ENCODE peak calls at places on chromosome 17, in ten cellular contexts. L is body of pancreas, F is lower leg skin, M is GM23338, K is AG10803, J is suprapubic skin, B is endothelial cell, T is fibroblast of lung, N is choroid plexus epithelial cell, W is uterus. O is an unnamed sample.

GRCh38 chr17:27764589-27764988 is 35.7 kb downstream of the NOS2 start:
- DNase-seq in L (peak; percentile 14), F (peak; percentile 74), M (no peak), K (no peak), J (no peak), B (no peak), T (no peak), N (no peak), W (no peak), O (no peak)

GRCh38 chr17:72393553-72393952 is 272.7 kb downstream of the SOX9 start:
- DNase-seq in L (no peak), F (no peak), M (no peak), K (peak; percentile 67), J (peak; percentile 7), B (no peak), T (peak; percentile 79), N (peak; percentile 61), W (no peak), O (no peak)

GRCh38 chr17:17692353-17693252 is 11.3 kb downstream of the RAI1 start:
- DNase-seq in L (no peak), F (no peak), M (no peak), K (no peak), J (no peak), B (no peak), T (no peak), N (no peak), W (no peak), O (no peak)

GRCh38 chr17:63335818-63336217 is 110.3 kb downstream of the CYB561 start:
- DNase-seq in L (no peak), F (no peak), M (no peak), K (no peak), J (no peak), B (no peak), T (no peak), N (no peak), W (no peak), O (no peak)

GRCh38 chr17:30559656-30560055 is 82.4 kb downstream of the GOSR1 start:
- DNase-seq in L (no peak), F (no peak), M (no peak), K (no peak), J (no peak), B (no peak), T (no peak), N (no peak), W (no peak), O (peak; percentile 55)

GRCh38 chr17:18217412-18218015 is 7.9 kb upstream of the LLGL1 start:
- DNase-seq in L (peak; percentile 86), F (peak; percentile 94), M (peak; percentile 86), K (peak; percentile 46), J (no peak), B (peak; percentile 88), T (peak; percentile 51), N (peak; percentile 71), W (peak; percentile 71), O (peak; percentile 83)

GRCh38 chr17:77800832-77801231 is 157.7 kb upstream of the TNRC6C start:
- DNase-seq in L (no peak), F (no peak), M (no peak), K (no peak), J (no peak), B (no peak), T (no peak), N (no peak), W (no peak), O (no peak)

GRCh38 chr17:32502710-32503109 is 15.9 kb downstream of the CDK5R1 start:
- DNase-seq in L (no peak), F (no peak), M (no peak), K (no peak), J (no peak), B (no peak), T (peak; percentile 12), N (no peak), W (no peak), O (no peak)

GRCh38 chr17:48012151-48012520 is 25.5 kb downstream of the COPZ2 start:
- DNase-seq in L (peak; percentile 60), F (no peak), M (peak; percentile 87), K (peak; percentile 30), J (no peak), B (peak; percentile 48), T (no peak), N (peak; percentile 37), W (no peak), O (peak; percentile 81)

GRCh38 chr17:76415786-76416185 is 31.4 kb downstream of the SPHK1 start:
- DNase-seq in L (no peak), F (no peak), M (no peak), K (no peak), J (no peak), B (no peak), T (no peak), N (no peak), W (no peak), O (no peak)

GRCh38 chr17:54784305-54784704 is 116.3 kb upstream of the TOM1L1 start:
- DNase-seq in L (no peak), F (no peak), M (no peak), K (no peak), J (no peak), B (no peak), T (no peak), N (no peak), W (no peak), O (no peak)

GRCh38 chr17:59558953-59559352 is 6.5 kb upstream of the DHX40 start:
- DNase-seq in L (no peak), F (no peak), M (peak; percentile 11), K (peak; percentile 20), J (no peak), B (no peak), T (peak; percentile 45), N (peak; percentile 53), W (no peak), O (no peak)
- TF ChIP-seq CTCF in L (no peak), F (no peak), M (no peak), K (peak; percentile 54), J (no peak), B (peak; percentile 35), T (no peak), N (peak; percentile 49), W (no peak), O (peak; percentile 57)

GRCh38 chr17:51734462-51734861 is 424.1 kb downstream of the CA10 start:
- DNase-seq in L (peak; percentile 27), F (no peak), M (peak; percentile 68), K (no peak), J (no peak), B (peak; percentile 58), T (no peak), N (no peak), W (no peak), O (no peak)
- TF ChIP-seq CTCF in L (peak; percentile 57), F (no peak), M (peak; percentile 79), K (no peak), J (no peak), B (peak; percentile 71), T (no peak), N (peak; percentile 12), W (no peak), O (peak; percentile 67)

GRCh38 chr17:45427181-45427835 is 5.4 kb downstream of the ARHGAP27 start:
- DNase-seq in L (no peak), F (no peak), M (no peak), K (no peak), J (no peak), B (no peak), T (no peak), N (no peak), W (no peak), O (no peak)

GRCh38 chr17:45425125-45425983 is 7.3 kb downstream of the ARHGAP27 start:
- DNase-seq in L (peak; percentile 89), F (no peak), M (peak; percentile 93), K (peak; percentile 29), J (no peak), B (no peak), T (peak; percentile 62), N (peak; percentile 75), W (no peak), O (no peak)

GRCh38 chr17:45426561-45426960 is 6.1 kb downstream of the ARHGAP27 start:
- DNase-seq in L (no peak), F (no peak), M (no peak), K (no peak), J (no peak), B (no peak), T (no peak), N (no peak), W (no peak), O (no peak)

GRCh38 chr17:45424769-45425124 is 7.9 kb downstream of the ARHGAP27 start:
- DNase-seq in L (no peak), F (no peak), M (no peak), K (no peak), J (no peak), B (no peak), T (no peak), N (no peak), W (no peak), O (no peak)

DNA sequence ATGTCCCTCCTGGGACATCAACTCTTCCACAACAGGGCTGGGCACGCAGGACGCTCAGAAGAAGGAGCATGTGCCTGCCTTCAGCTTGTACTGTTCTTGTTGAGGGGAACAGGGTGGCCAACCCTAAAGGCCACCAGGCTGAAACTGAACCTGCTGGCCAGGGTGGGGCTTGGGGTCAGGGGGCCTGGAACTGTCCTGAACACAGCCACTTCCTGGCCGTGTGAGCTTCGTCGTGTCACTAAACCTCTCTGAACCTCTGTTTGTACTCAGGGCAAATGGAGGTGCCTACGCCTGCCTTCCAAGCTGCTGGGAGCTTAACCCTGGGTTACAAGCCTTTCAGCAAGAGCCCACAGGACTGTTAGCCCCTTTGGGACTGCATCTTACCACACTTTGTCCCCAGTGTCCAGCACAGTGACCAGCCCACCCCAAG is 6.7 kb downstream of the ARHGAP27 start:
- DNase-seq in L (no peak), F (no peak), M (no peak), K (no peak), J (no peak), B (no peak), T (no peak), N (no peak), W (no peak), O (no peak)
- TF ChIP-seq CTCF in L (no peak), F (no peak), M (no peak), K (no peak), J (no peak), B (no peak), T (no peak), N (no peak), W (no peak), O (no peak)

GRCh38 chr17:37218849-37219248 is 156.9 kb upstream of the C17orf78 start:
- DNase-seq in L (no peak), F (no peak), M (no peak), K (no peak), J (no peak), B (no peak), T (no peak), N (no peak), W (no peak), O (no peak)

GRCh38 chr17:37219876-37220608 is 155.7 kb upstream of the C17orf78 start:
- DNase-seq in L (no peak), F (no peak), M (peak; percentile 63), K (peak; percentile 33), J (no peak), B (no peak), T (no peak), N (peak; percentile 39), W (no peak), O (no peak)

GRCh38 chr17:37220609-37220953 is 155.2 kb upstream of the C17orf78 start:
- DNase-seq in L (no peak), F (no peak), M (peak; percentile 60), K (peak; percentile 39), J (no peak), B (peak; percentile 34), T (peak; percentile 46), N (peak; percentile 75), W (no peak), O (no peak)

GRCh38 chr17:37225458-37225857 is 150.3 kb upstream of the C17orf78 start:
- DNase-seq in L (no peak), F (no peak), M (peak; percentile 33), K (no peak), J (no peak), B (no peak), T (no peak), N (no peak), W (no peak), O (no peak)

GRCh38 chr17:37221865-37222264 is 153.9 kb upstream of the C17orf78 start:
- DNase-seq in L (no peak), F (no peak), M (no peak), K (no peak), J (no peak), B (no peak), T (no peak), N (peak; percentile 25), W (no peak), O (no peak)
- TF ChIP-seq CTCF in L (no peak), F (no peak), M (no peak), K (no peak), J (no peak), B (no peak), T (no peak), N (peak; percentile 39), W (no peak), O (no peak)